ENCODE peak calls at places on chromosome X, in four cellular contexts. One of them, this sample, is unnamed.
A peak's percentile ranks its signal among the peaks of the same experiment; 100 is the strongest.

GRCh38 chrX:45524296-45524695 is 323.6 kb upstream of the DIPK2B start:
- DNase-seq in SK-N-SH: no peak
- DNase-seq in K562: no peak
- DNase-seq in HepG2: no peak
- DNase-seq in this sample: no peak

GRCh38 chrX:103817502-103817901 is 14.6 kb downstream of the RAB9B start:
- DNase-seq in K562: peak; percentile 39
- DNase-seq in HepG2: peak; percentile 10
- DNase-seq in SK-N-SH: peak; percentile 30
- DNase-seq in this sample: no peak

GRCh38 chrX:131441033-131441432 is 102.8 kb upstream of the OR13H1 start:
- DNase-seq in K562: no peak
- DNase-seq in HepG2: peak; percentile 33
- DNase-seq in SK-N-SH: no peak
- DNase-seq in this sample: no peak

GRCh38 chrX:10111364-10112148 is 45.2 kb upstream of the CLCN4 start:
- DNase-seq in K562: no peak
- DNase-seq in SK-N-SH: no peak
- DNase-seq in HepG2: peak; percentile 32
- DNase-seq in this sample: no peak

GRCh38 chrX:24332868-24333267 is 19.0 kb upstream of the SUPT20HL2 start:
- DNase-seq in SK-N-SH: no peak
- DNase-seq in K562: no peak
- DNase-seq in HepG2: no peak
- DNase-seq in this sample: no peak

GRCh38 chrX:67563469-67564448 is 19.9 kb downstream of the AR start:
- DNase-seq in HepG2: no peak
- DNase-seq in K562: no peak
- DNase-seq in SK-N-SH: no peak
- DNase-seq in this sample: no peak

GRCh38 chrX:40877869-40878268 is 142.5 kb upstream of the MED14 start:
- DNase-seq in HepG2: peak; percentile 8
- DNase-seq in K562: peak; percentile 16
- DNase-seq in SK-N-SH: peak; percentile 19
- DNase-seq in this sample: no peak

GRCh38 chrX:45300638-45301037 is 100.0 kb upstream of the DIPK2B start:
- DNase-seq in HepG2: no peak
- DNase-seq in SK-N-SH: no peak
- DNase-seq in K562: no peak
- DNase-seq in this sample: no peak

GRCh38 chrX:77264490-77264889 is 182.7 kb upstream of the FGF16 start:
- DNase-seq in HepG2: no peak
- DNase-seq in K562: no peak
- DNase-seq in SK-N-SH: no peak
- DNase-seq in this sample: no peak

GRCh38 chrX:16061296-16061695 is 62.1 kb upstream of the GRPR start:
- DNase-seq in K562: no peak
- DNase-seq in SK-N-SH: no peak
- DNase-seq in HepG2: no peak
- DNase-seq in this sample: no peak

GRCh38 chrX:123830309-123830708 is 29.5 kb upstream of the XIAP start:
- DNase-seq in HepG2: peak; percentile 91
- DNase-seq in SK-N-SH: no peak
- DNase-seq in K562: no peak
- DNase-seq in this sample: no peak

GRCh38 chrX:150450519-150451177 is 87.5 kb downstream of the MAMLD1 start:
- DNase-seq in K562: no peak
- DNase-seq in HepG2: no peak
- DNase-seq in SK-N-SH: no peak
- DNase-seq in this sample: no peak

GRCh38 chrX:152904151-152905080 is 6.5 kb downstream of the ZNF185 start:
- DNase-seq in HepG2: no peak
- DNase-seq in K562: peak; percentile 77
- DNase-seq in SK-N-SH: peak; percentile 86
- DNase-seq in this sample: peak; percentile 75

GRCh38 chrX:8728932-8729331 is 3.0 kb downstream of the ANOS1 start:
- DNase-seq in SK-N-SH: no peak
- DNase-seq in K562: no peak
- DNase-seq in HepG2: no peak
- DNase-seq in this sample: no peak

DNA sequence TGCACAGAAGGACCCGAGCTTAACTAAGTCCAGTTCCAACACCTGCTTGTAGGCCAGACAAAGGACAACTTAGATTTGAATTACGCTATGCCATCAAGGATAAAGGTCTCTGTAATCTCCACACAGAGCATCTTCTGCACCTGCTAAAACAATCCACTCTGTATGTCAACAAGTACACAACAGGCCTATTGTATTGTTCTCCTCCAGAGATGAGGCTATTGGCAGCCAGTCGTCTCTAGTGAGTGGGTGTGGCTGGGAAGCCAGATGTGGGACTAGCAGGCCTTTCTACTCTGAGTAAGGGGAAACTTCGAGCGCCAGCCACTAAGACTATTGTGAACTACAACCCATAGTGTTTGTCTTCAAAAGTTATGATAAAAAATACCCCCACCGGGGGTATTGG is 12.2 kb downstream of the ZDHHC9 start:
- DNase-seq in HepG2: no peak
- DNase-seq in SK-N-SH: no peak
- DNase-seq in K562: no peak
- DNase-seq in this sample: no peak
- TF ChIP-seq FOXJ3 in HepG2: no peak
- TF ChIP-seq FOXJ3 in SK-N-SH: no peak
- TF ChIP-seq FOXJ3 in K562: no peak
- TF ChIP-seq FOXJ3 in this sample: no peak

GRCh38 chrX:12379666-12380065 is 241.4 kb downstream of the FRMPD4 start:
- DNase-seq in HepG2: no peak
- DNase-seq in SK-N-SH: no peak
- DNase-seq in K562: no peak
- DNase-seq in this sample: no peak
- TF ChIP-seq FOXJ3 in HepG2: no peak
- TF ChIP-seq FOXJ3 in SK-N-SH: no peak
- TF ChIP-seq FOXJ3 in K562: no peak
- TF ChIP-seq FOXJ3 in this sample: no peak

DNA sequence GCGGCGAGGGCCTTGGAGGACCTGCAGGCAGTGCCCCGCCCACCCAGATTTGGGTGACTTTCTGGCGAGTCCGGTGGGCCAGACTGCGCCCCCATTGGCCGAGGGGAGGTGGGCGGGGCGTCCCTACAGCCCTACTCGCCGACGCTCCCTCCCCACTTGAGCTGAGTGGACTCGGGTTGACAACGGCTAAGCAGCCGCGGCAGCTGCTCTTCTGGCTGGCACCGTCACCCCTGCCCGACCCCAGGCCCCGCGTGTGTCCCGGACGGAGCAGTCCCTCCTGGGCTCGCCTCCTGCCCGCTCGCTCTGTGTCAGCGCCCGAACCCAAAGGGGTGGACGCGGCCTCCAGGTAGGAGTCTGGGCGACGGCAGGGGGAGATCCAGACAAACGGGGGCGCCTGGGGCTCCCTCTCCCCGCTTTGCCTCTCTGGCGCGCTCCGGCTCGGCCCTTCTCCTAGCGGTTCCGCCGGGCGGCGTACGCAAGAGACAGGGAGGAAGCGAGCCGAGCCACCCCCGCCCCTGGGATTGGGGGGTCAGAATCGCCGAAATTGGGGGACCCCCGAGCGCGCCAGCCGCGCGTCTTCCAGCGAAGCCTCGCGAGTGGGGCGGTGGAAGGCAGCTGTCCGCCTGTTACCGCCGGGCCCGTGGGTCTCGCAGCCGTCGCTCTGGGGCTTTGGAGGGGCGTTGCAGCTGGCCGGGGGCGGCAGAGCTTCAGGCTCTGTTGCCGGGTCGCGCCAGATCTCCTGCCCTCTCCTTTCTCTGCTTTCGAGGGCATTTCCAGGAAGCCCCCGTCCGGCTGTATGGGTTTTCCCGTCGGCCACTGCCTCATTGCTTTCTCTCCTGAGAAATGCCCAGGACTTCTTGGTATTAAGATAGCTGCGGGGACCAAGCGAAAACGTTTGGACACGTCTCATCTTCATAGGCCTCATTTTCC is 46.3 kb downstream of the STARD8 start:
- DNase-seq in SK-N-SH: peak; percentile 90
- DNase-seq in K562: peak; percentile 86
- DNase-seq in HepG2: no peak
- DNase-seq in this sample: peak; percentile 83
- TF ChIP-seq FOXJ3 in SK-N-SH: no peak
- TF ChIP-seq FOXJ3 in K562: no peak
- TF ChIP-seq FOXJ3 in HepG2: no peak
- TF ChIP-seq FOXJ3 in this sample: no peak

GRCh38 chrX:52574416-52575275 is 57.8 kb upstream of the XAGE1B start:
- DNase-seq in K562: peak; percentile 34
- DNase-seq in HepG2: peak; percentile 39
- DNase-seq in SK-N-SH: peak; percentile 45
- DNase-seq in this sample: peak; percentile 23
- TF ChIP-seq FOXJ3 in K562: no peak
- TF ChIP-seq FOXJ3 in HepG2: no peak
- TF ChIP-seq FOXJ3 in SK-N-SH: no peak
- TF ChIP-seq FOXJ3 in this sample: no peak

DNA sequence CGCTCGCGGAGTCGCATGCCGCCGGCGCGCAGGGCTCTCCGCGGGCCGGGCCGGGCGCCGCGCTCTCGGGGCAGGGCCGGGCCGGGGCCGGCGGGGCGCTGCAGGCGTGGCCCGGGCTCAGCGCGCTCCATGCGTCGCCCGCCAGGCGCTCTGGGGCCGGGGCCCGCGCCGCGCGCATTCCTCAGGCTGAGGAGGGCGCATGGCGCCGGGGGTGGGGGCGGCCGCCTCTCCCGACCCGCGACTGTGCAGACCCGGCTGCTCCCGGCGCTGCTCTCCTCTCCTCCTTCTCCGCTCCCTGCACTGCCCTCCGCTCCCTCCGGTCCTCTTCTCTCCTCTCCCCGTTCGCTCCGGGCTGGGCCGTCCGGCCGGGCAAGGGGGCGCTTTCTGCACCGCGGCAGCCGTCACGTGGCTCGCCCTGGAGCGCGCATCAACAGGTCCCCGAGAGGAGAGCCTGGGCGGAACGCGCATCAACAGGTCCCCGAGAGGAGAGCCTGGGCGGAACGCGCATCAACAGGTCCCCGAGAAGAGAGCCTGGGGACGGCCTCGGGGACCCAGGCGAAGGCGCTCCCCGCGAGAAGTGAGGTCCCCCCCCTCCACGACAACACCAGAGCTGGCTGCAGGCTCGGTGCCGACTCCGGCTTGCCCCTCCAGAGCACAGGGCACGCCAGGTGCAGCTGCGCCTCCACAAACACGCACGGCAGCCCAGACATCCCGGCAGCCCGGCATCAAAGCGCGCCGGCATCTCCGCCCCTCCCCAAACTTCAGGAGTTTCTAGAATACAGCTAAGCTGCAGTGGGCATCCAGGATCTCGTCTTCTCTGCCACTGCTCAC is 12.9 kb downstream of the PPP2R3B start:
- DNase-seq in SK-N-SH: no peak
- DNase-seq in HepG2: peak; percentile 27
- DNase-seq in K562: no peak
- DNase-seq in this sample: peak; percentile 77
- TF ChIP-seq FOXJ3 in SK-N-SH: no peak
- TF ChIP-seq FOXJ3 in HepG2: no peak
- TF ChIP-seq FOXJ3 in K562: no peak
- TF ChIP-seq FOXJ3 in this sample: no peak

DNA sequence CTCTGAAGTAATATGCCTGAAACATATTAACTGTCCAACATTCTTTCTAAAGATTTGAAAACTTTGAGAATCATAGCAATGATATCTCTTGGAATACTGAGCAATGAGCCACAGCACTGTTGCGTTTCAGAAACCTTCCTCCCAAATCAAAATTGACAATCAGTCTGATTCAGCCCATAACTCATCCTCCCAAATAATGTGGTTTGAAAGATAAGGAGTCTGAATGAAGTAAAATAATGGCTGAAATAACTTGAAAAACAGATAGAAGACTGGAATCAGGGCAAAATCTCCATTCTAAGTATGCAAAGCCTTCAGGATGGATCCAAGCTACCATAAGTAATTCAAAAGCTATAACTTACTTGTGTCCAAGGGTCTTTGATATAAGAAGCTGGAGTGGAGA is 98.6 kb upstream of the PLS3 start:
- DNase-seq in SK-N-SH: no peak
- DNase-seq in K562: no peak
- DNase-seq in HepG2: no peak
- DNase-seq in this sample: no peak
- TF ChIP-seq FOXJ3 in SK-N-SH: no peak
- TF ChIP-seq FOXJ3 in K562: no peak
- TF ChIP-seq FOXJ3 in HepG2: no peak
- TF ChIP-seq FOXJ3 in this sample: no peak

GRCh38 chrX:154734101-154734781 is 16.6 kb downstream of the GAB3 start:
- DNase-seq in SK-N-SH: no peak
- DNase-seq in K562: no peak
- DNase-seq in HepG2: no peak
- DNase-seq in this sample: no peak
- TF ChIP-seq FOXJ3 in SK-N-SH: no peak
- TF ChIP-seq FOXJ3 in K562: no peak
- TF ChIP-seq FOXJ3 in HepG2: no peak
- TF ChIP-seq FOXJ3 in this sample: no peak

This sample was measured in WTC11.